ENCODE peak calls at places on chromosome 17, in four cellular contexts. K is A549; I is naive thymus-derived CD4-positive, alpha-beta T cell; M is psoas muscle. V is an unnamed sample.

GRCh38 chr17:39244016-39244599 is 18.4 kb upstream of the STAC2 start:
- DNase-seq in K (no peak), I (no peak), M (no peak), V (no peak)

GRCh38 chr17:7022791-7023571 is at the start of gene BCL6B:
- DNase-seq in K (no peak), I (no peak), M (no peak), V (peak)

GRCh38 chr17:21249911-21250703 is 3.1 kb downstream of the NATD1 start:
- DNase-seq in K (no peak), I (no peak), M (no peak), V (no peak)

GRCh38 chr17:65630502-65630901 is 69.1 kb upstream of the AXIN2 start:
- DNase-seq in K (no peak), I (no peak), M (no peak), V (no peak)

GRCh38 chr17:44913676-44914075 is 1.6 kb downstream of the GFAP start:
- DNase-seq in K (no peak), I (no peak), M (no peak), V (peak)

GRCh38 chr17:65468321-65468720 is 93.1 kb downstream of the AXIN2 start:
- DNase-seq in K (no peak), I (no peak), M (no peak), V (no peak)

GRCh38 chr17:72176902-72177660 is 56.3 kb downstream of the SOX9 start:
- DNase-seq in K (no peak), I (no peak), M (no peak), V (no peak)

GRCh38 chr17:75516255-75516618 is at the start of gene TSEN54:
- DNase-seq in K (peak), I (peak), M (peak), V (peak)

GRCh38 chr17:10748475-10749110 is 18.8 kb upstream of the TMEM220 start:
- DNase-seq in K (no peak), I (no peak), M (no peak), V (no peak)

GRCh38 chr17:60832206-60832605 is 154.6 kb downstream of the BCAS3 start:
- DNase-seq in K (no peak), I (peak), M (no peak), V (no peak)

GRCh38 chr17:39700148-39700987 is 504 bp downstream of the ERBB2 start:
- DNase-seq in K (no peak), I (no peak), M (no peak), V (no peak)

GRCh38 chr17:12041316-12041715 is 20.6 kb downstream of the MAP2K4 start:
- DNase-seq in K (peak), I (no peak), M (no peak), V (no peak)

GRCh38 chr17:28726396-28726911 is 421 bp upstream of the TLCD1 start:
- DNase-seq in K (peak), I (peak), M (no peak), V (peak)

GRCh38 chr17:56739376-56739775 is 94.3 kb downstream of the C17orf67 start:
- DNase-seq in K (no peak), I (no peak), M (no peak), V (no peak)

GRCh38 chr17:78884148-78884870 is 18.7 kb downstream of the CEP295NL start:
- DNase-seq in K (no peak), I (no peak), M (no peak), V (no peak)

GRCh38 chr17:21467739-21468490 is 91.8 kb downstream of the KCNJ12 start:
- DNase-seq in K (no peak), I (no peak), M (no peak), V (no peak)

GRCh38 chr17:50363217-50364060 is 9.5 kb downstream of the MRPL27 start:
- DNase-seq in K (no peak), I (no peak), M (no peak), V (peak)

GRCh38 chr17:67020293-67020766 is 24.0 kb upstream of the CACNG1 start:
- DNase-seq in K (no peak), I (no peak), M (no peak), V (peak)

GRCh38 chr17:48198950-48199541 is 91.5 kb downstream of the SNX11 start:
- DNase-seq in K (no peak), I (no peak), M (no peak), V (no peak)

GRCh38 chr17:20063665-20064648 is 54.8 kb downstream of the SPECC1 start:
- DNase-seq in K (peak), I (no peak), M (peak), V (peak)

GRCh38 chr17:5234645-5235576 is at the start of gene SCIMP:
- DNase-seq in K (no peak), I (no peak), M (no peak), V (no peak)

DNA sequence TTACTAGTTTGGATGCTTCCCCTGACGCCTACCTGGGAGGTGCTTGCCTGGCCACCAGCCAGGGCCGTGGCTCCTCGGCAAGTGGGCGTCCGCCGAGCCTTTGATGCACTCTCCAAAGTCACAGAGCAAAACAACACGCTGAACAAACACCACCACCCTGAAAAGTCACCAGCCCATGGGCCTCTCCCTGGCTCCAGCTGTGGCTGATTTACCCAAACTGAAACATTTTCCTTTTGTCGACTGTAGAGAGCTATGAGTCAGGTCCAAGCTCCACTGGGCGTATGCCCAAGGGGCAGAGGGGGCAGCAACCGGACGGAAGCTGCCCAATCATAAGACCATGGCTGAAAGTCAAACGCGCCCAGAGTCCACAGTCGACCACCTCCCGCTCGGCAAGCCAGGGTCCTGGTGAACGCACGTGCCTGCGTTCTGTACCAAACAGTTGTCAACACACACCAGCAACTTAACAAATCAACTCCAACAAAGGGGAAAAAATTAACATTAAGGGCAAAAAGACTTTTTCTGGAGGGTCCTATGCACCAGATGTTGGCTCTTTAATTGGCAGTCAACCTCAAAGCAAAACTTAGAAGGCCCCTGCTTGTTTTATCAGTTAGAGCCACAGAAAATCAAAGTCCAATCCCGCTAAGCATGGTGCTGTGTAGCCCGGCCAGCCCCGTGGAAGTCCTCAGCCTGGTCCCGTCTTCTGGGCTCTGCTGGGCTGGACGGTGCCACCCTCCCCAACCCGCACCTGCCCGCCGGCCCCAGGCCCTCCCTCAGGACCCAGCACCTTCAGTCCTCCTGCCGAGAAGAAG is 47.3 kb downstream of the TBC1D16 start:
- DNase-seq in K (peak), I (no peak), M (no peak), V (no peak)
- H3K4me3 ChIP-seq in K (peak), I (no peak), M (no peak), V (no peak)

GRCh38 chr17:17107891-17108680 is 65.8 kb downstream of the MPRIP start:
- DNase-seq in K (no peak), I (no peak), M (no peak), V (no peak)
- H3K4me3 ChIP-seq in K (no peak), I (no peak), M (no peak), V (no peak)

GRCh38 chr17:82963104-82963950 is 116.1 kb upstream of the METRNL start:
- DNase-seq in K (peak), I (peak), M (peak), V (peak)
- H3K4me3 ChIP-seq in K (no peak), I (no peak), M (peak), V (peak)

DNA sequence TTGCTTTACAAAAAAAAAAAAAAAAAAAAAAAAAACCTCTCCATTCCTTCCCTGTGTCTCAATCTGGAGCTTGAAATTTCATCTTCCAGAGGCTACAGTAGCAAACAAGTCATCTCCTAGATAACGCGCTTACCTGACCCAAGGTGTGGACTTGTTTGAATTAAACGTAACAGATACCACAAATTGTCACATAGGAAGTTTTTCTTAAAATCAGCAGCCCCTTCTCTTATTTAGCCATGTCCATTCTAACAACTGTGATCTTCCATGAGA is 2.0 kb downstream of the STAT5B start:
- DNase-seq in K (no peak), I (no peak), M (no peak), V (no peak)
- H3K4me3 ChIP-seq in K (no peak), I (peak), M (peak), V (no peak)

GRCh38 chr17:37743875-37744632 is 805 bp downstream of the HNF1B start:
- DNase-seq in K (peak), I (no peak), M (no peak), V (no peak)
- H3K4me3 ChIP-seq in K (peak), I (no peak), M (peak), V (no peak)

DNA sequence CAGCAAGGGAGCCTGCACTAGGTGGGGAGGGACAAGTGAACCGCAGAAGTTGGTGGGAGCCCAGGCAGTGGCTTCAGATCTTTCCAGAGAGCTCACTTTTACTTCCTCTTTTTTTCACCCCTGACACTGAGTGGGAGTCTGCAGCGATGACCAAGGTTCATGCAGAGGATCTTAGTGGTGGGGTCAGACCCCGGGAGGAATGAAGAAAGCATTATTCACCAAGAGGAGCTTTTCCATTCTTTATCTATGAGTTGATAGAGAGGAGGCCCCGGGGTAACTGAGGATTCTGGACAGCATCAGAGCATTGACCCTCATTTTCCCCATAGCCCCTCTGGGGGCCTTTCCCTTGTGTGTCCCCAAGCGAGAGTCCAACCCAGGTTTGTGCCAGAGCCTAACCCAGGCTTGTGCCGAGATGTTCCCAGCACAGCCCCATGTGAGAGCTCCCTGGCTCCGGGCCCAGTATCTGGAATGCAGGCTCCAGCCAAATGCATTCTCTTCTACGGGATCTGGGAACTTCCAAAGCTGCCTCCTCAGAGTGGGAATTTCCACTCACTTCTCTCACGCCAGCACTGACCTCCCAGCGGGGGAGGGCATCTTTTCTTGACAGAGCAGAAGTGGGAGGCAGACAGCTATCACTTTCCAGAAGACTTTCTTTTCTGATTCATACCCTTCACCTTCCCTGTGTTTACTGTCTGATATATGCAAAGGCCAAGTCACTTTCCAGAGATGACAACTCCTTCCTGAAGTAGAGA is 2.8 kb upstream of the CCL2 start:
- DNase-seq in K (peak), I (no peak), M (peak), V (peak)
- H3K4me3 ChIP-seq in K (no peak), I (no peak), M (no peak), V (no peak)

DNA sequence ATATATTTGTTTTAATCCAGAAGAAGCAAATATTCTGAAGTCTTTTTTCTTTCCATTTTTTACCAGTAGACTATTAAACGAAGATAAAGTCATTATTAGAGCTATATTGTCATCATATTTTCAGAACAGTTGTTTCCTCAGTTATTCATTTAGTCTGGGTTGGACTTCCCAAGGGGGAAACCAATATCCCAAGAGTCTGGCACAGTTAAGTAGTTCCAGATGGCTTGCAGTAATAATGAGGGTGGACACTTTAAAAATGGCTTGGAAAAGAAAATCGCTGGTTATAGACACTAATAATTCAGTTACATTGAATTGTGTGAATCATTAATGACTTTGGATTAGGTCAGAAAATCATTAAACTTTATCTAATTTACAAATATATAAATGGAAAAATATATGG is 3.9 kb downstream of the PPM1E start:
- DNase-seq in K (no peak), I (no peak), M (no peak), V (no peak)
- H3K4me3 ChIP-seq in K (no peak), I (no peak), M (no peak), V (no peak)

GRCh38 chr17:83094291-83094690 is 14.9 kb downstream of the METRNL start:
- DNase-seq in K (no peak), I (no peak), M (no peak), V (no peak)
- H3K4me3 ChIP-seq in K (no peak), I (no peak), M (no peak), V (no peak)

GRCh38 chr17:42781639-42782401 is 1.4 kb downstream of the WNK4 start:
- DNase-seq in K (no peak), I (no peak), M (no peak), V (no peak)

GRCh38 chr17:42782402-42783061 is 2.1 kb downstream of the WNK4 start:
- DNase-seq in K (no peak), I (no peak), M (no peak), V (no peak)

GRCh38 chr17:42779304-42779941 is 987 bp upstream of the WNK4 start:
- DNase-seq in K (no peak), I (no peak), M (no peak), V (no peak)

GRCh38 chr17:42779942-42780815 is at the start of gene WNK4:
- DNase-seq in K (peak), I (no peak), M (no peak), V (no peak)

DNA sequence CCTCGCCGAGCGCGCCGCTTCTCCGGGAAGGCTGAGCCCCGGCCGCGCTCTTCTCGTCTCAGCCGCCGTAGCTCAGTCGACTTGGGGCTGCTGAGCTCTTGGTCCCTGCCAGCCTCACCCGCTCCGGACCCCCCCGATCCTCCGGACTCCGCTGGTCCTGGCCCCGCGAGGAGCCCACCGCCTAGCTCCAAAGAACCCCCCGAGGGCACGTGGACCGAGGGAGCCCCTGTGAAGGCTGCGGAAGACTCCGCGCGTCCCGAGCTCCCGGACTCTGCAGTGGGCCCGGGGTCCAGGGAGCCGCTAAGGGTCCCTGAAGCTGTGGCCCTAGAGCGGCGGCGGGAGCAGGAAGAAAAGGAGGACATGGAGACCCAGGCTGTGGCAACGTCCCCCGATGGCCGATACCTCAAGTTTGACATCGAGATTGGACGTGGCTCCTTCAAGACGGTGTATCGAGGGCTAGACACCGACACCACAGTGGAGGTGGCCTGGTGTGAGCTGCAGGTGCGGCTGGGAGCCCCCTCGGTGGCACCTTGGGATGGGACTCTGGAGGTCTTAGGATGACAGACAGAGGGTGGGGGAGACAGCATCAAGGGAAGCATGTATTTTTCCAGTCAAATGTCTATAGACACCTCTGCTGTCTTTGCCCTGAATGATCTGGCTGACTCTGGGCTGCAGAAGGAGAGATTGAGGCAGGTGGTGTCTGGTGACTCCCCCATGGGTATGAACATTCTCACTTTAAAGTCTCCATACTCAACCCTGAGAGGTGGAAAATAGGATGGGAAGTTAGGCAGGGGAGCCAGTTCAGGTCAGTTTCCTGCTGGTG is 617 bp downstream of the WNK4 start:
- DNase-seq in K (no peak), I (no peak), M (no peak), V (no peak)
- H3K4me3 ChIP-seq in K (no peak), I (no peak), M (peak), V (no peak)